ENCODE peak calls at places on chromosomes 16 and 17, in eight cellular contexts. W is dorsolateral prefrontal cortex; S is RWPE1; Q is gastrocnemius medialis; O is mammary epithelial cell; H is kidney; G is cardiac muscle cell; J is CD8-positive, alpha-beta T cell. R is an unnamed sample.

GRCh38 chr17:76659928-76660614 is 16.5 kb upstream of the ST6GALNAC1 start:
- DNase-seq in W (no peak), S (peak), Q (no peak), O (no peak), H (peak), G (no peak), J (no peak), R (no peak)

GRCh38 chr17:41863074-41863843 is 2.0 kb downstream of the KLHL11 start:
- DNase-seq in W (no peak), S (no peak), Q (no peak), O (no peak), H (no peak), G (no peak), J (no peak), R (no peak)

GRCh38 chr16:59432934-59433333 is 698.8 kb upstream of the GOT2 start:
- DNase-seq in W (no peak), S (no peak), Q (no peak), O (no peak), H (no peak), G (no peak), J (no peak), R (no peak)

GRCh38 chr16:6562985-6563384 is 769.7 kb upstream of the RBFOX1 start:
- DNase-seq in W (no peak), S (no peak), Q (no peak), O (no peak), H (no peak), G (no peak), J (no peak), R (no peak)

GRCh38 chr17:40460585-40460975 is 17.3 kb downstream of the IGFBP4 start:
- DNase-seq in W (no peak), S (no peak), Q (no peak), O (no peak), H (no peak), G (no peak), J (no peak), R (no peak)

GRCh38 chr17:44587339-44587738 is 30.1 kb downstream of the FZD2 start:
- DNase-seq in W (no peak), S (peak), Q (no peak), O (peak), H (peak), G (peak), J (no peak), R (no peak)

GRCh38 chr17:79907855-79908254 is 68.6 kb upstream of the CBX4 start:
- DNase-seq in W (peak), S (no peak), Q (no peak), O (no peak), H (no peak), G (no peak), J (no peak), R (no peak)

GRCh38 chr17:8828517-8828875 is 29.3 kb upstream of the MFSD6L start:
- DNase-seq in W (no peak), S (no peak), Q (no peak), O (no peak), H (no peak), G (no peak), J (no peak), R (no peak)

GRCh38 chr16:69890114-69890890 is 60.8 kb upstream of the CLEC18A start:
- DNase-seq in W (peak), S (no peak), Q (peak), O (peak), H (peak), G (peak), J (no peak), R (no peak)

GRCh38 chr16:88685156-88686061 is 898 bp downstream of the SNAI3 start:
- DNase-seq in W (no peak), S (peak), Q (no peak), O (peak), H (peak), G (no peak), J (no peak), R (peak)

GRCh38 chr17:29835438-29836351 is 94.3 kb downstream of the SSH2 start:
- DNase-seq in W (no peak), S (no peak), Q (no peak), O (no peak), H (no peak), G (no peak), J (no peak), R (no peak)

GRCh38 chr16:1973461-1974156 is 1.8 kb downstream of the TBL3 start:
- DNase-seq in W (no peak), S (no peak), Q (no peak), O (no peak), H (peak), G (no peak), J (no peak), R (no peak)

GRCh38 chr17:77445908-77446535 is 305.3 kb downstream of the SEC14L1 start:
- DNase-seq in W (no peak), S (no peak), Q (no peak), O (no peak), H (no peak), G (no peak), J (no peak), R (no peak)

GRCh38 chr17:39161967-39162366 is 4.0 kb downstream of the ARL5C start:
- DNase-seq in W (no peak), S (no peak), Q (no peak), O (no peak), H (no peak), G (no peak), J (no peak), R (no peak)

GRCh38 chr17:2084766-2085647 is 30.1 kb downstream of the HIC1 start:
- DNase-seq in W (no peak), S (peak), Q (no peak), O (no peak), H (peak), G (no peak), J (no peak), R (no peak)

GRCh38 chr17:37107406-37108083 is 158.8 kb downstream of the AATF start:
- DNase-seq in W (peak), S (peak), Q (no peak), O (peak), H (no peak), G (no peak), J (no peak), R (no peak)

GRCh38 chr17:79778504-79779087 is 648 bp downstream of the CBX2 start:
- DNase-seq in W (no peak), S (no peak), Q (no peak), O (no peak), H (peak), G (peak), J (no peak), R (no peak)

GRCh38 chr16:84524346-84524920 is 20.0 kb upstream of the MEAK7 start:
- DNase-seq in W (no peak), S (no peak), Q (no peak), O (no peak), H (no peak), G (no peak), J (no peak), R (no peak)

GRCh38 chr16:78684655-78685400 is 585.4 kb downstream of the WWOX start:
- DNase-seq in W (no peak), S (peak), Q (peak), O (no peak), H (no peak), G (no peak), J (no peak), R (no peak)

GRCh38 chr16:85309656-85310587 is 197.7 kb upstream of the CIBAR2 start:
- DNase-seq in W (peak), S (no peak), Q (peak), O (no peak), H (no peak), G (no peak), J (no peak), R (peak)

GRCh38 chr16:82945420-82946096 is 318.8 kb downstream of the CDH13 start:
- DNase-seq in W (no peak), S (no peak), Q (no peak), O (no peak), H (no peak), G (no peak), J (no peak), R (peak)

GRCh38 chr17:80679816-80680215 is 135.2 kb downstream of the RPTOR start:
- DNase-seq in W (no peak), S (no peak), Q (no peak), O (no peak), H (no peak), G (no peak), J (no peak), R (no peak)

DNA sequence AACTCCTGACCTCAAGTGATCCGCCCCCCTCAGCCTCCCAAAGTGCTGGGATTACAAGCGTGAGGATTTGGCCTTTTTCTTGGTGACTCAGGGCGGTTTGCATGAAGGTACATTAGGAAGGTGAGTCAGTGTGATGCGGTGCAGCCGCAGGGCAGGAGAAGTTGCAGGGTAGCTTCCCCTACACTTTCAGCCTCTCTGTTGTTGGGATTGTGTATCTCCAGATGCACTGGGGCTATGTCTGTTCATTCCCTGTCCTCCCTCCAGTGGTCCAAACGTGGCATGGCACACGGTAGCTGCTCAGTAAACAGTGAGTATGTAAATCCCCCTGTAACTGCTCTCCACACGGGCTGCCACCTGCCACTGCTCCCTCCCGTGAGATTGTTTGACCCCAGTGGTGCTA is 109.1 kb upstream of the CDC42EP4 start:
- DNase-seq in W (no peak), S (peak), Q (no peak), O (peak), H (peak), G (no peak), J (no peak), R (no peak)
- TF ChIP-seq CTCF in W (no peak), S (no peak), Q (no peak), O (peak), H (no peak), G (peak), J (no peak), R (no peak)

GRCh38 chr16:72025404-72026114 is 17.0 kb downstream of the DHODH start:
- DNase-seq in W (peak), S (no peak), Q (no peak), O (no peak), H (no peak), G (no peak), J (no peak), R (no peak)

GRCh38 chr16:72024862-72025382 is 16.4 kb downstream of the DHODH start:
- DNase-seq in W (no peak), S (no peak), Q (no peak), O (no peak), H (no peak), G (no peak), J (no peak), R (no peak)

GRCh38 chr16:72033437-72033836 is 20.9 kb upstream of the HP start:
- DNase-seq in W (no peak), S (no peak), Q (no peak), O (no peak), H (no peak), G (no peak), J (no peak), R (no peak)

GRCh38 chr16:72027669-72028378 is 19.3 kb downstream of the DHODH start:
- DNase-seq in W (no peak), S (no peak), Q (no peak), O (no peak), H (no peak), G (no peak), J (no peak), R (no peak)

DNA sequence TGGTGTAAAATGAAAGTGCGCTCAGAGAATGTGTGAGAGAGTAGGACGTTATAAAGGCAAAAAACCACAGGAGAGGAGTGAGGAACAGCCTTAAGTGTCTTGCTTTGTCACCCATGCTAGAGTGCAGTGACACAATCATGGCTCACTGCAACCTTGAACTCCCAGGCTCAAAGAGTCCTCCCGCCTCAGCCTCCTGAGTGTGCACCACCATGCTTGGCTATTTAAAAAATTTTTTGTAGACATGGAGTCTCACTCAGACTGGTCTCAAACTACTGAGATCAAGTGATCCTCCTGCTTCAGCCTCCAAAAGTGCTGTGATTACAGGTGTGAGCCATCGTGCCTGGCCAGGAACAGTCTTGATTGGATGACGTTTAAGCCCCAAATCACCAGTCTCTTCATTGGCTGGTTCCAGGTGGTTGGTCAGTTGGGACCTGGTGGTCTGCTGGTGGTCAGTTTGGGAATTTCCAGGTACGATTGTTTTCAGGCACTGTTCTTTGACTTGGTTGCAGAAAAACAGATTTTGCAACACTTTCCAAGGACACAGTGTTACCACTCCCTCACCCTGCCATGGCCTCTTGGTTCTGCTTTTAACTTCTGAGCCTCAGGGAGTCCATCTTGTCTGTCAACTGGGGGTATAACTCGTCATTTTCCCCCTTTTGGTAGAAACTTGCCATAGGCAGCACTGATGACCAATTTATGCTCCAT is 21.2 kb downstream of the DHODH start:
- DNase-seq in W (no peak), S (no peak), Q (no peak), O (no peak), H (no peak), G (no peak), J (no peak), R (no peak)
- TF ChIP-seq CTCF in W (no peak), S (no peak), Q (no peak), O (no peak), H (no peak), G (no peak), J (no peak), R (no peak)

GRCh38 chr16:3182608-3183444 is 5.2 kb upstream of the OR1F1 start:
- DNase-seq in W (no peak), S (no peak), Q (no peak), O (peak), H (no peak), G (peak), J (no peak), R (no peak)
- TF ChIP-seq CTCF in W (no peak), S (no peak), Q (no peak), O (peak), H (no peak), G (peak), J (no peak), R (peak)

GRCh38 chr16:56470666-56471065 is 19.3 kb downstream of the OGFOD1 start:
- DNase-seq in W (no peak), S (no peak), Q (no peak), O (no peak), H (no peak), G (no peak), J (no peak), R (no peak)

GRCh38 chr16:56469748-56470147 is 18.4 kb downstream of the OGFOD1 start:
- DNase-seq in W (no peak), S (no peak), Q (no peak), O (no peak), H (no peak), G (no peak), J (no peak), R (no peak)

GRCh38 chr16:56475226-56475625 is 23.9 kb downstream of the OGFOD1 start:
- DNase-seq in W (no peak), S (no peak), Q (no peak), O (no peak), H (no peak), G (no peak), J (no peak), R (no peak)

GRCh38 chr16:56468800-56469199 is 17.4 kb downstream of the OGFOD1 start:
- DNase-seq in W (no peak), S (no peak), Q (no peak), O (no peak), H (no peak), G (no peak), J (no peak), R (no peak)

DNA sequence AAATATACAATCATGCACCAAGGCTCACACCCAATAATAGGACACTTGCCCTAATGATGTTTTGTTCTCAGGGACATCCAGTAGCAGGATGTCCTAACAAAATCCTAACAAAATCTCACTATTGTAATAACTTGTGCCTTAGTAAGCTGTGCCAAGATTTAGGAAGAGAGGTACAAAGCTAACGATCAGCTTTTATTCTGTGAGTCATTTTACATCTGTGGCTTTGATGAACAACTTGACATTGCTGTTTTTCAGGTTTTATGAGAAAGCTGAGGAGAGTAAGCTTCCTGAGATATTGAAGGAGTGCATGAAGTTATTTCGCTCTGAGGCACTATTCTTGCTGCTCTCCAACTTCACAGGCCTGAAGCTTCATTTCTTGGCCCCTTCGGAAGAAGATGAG is 18.9 kb downstream of the OGFOD1 start:
- DNase-seq in W (no peak), S (peak), Q (no peak), O (peak), H (no peak), G (no peak), J (no peak), R (no peak)
- TF ChIP-seq CTCF in W (no peak), S (no peak), Q (no peak), O (no peak), H (no peak), G (no peak), J (no peak), R (no peak)

DNA sequence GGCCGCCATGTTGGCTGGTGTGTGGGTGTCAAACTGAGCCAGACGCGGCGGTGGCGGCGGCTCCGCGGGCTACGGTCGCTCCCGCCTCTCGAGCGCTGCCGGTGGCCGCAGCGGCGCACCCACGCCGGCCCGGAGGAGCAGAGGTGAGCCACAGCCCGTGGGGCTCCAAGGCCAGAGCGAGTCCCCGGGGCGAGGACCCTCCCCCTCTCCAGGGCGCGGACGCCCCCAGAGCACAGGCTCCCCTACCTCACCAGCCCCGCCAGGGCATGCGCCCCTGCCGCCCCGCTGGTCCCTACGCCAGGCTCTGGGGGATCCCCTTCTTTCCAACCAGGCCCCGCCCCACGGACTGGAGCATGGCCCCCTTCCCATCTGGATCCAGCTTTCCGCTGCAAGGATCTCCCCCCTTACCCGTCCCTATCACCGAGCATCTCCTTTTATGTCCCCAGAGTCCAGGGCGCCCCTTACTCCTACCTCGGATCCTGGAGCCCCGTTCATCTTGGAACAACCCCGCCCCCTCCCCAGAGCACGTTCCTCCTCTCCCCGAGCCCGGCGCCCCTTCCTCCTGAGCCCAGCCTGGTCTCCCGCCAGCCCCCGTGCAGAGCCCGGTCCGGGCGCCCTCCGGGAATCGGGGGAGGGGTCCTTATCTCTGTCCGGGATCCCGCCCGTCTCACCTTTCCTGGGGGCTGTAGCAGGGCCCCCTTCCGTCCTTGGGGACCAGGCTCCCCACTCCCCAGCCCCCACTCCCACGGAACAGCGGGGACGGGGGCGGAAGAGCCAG is 412 bp downstream of the EPN2 start:
- DNase-seq in W (no peak), S (peak), Q (no peak), O (peak), H (peak), G (peak), J (no peak), R (peak)
- TF ChIP-seq CTCF in W (peak), S (peak), Q (no peak), O (no peak), H (peak), G (peak), J (no peak), R (no peak)

GRCh38 chr16:49755716-49756115 is 100.2 kb downstream of the ZNF423 start:
- DNase-seq in W (no peak), S (no peak), Q (no peak), O (no peak), H (no peak), G (no peak), J (no peak), R (no peak)

GRCh38 chr16:49757744-49758069 is 98.2 kb downstream of the ZNF423 start:
- DNase-seq in W (no peak), S (no peak), Q (no peak), O (no peak), H (no peak), G (no peak), J (no peak), R (no peak)

GRCh38 chr16:49756971-49757743 is 98.8 kb downstream of the ZNF423 start:
- DNase-seq in W (no peak), S (peak), Q (no peak), O (no peak), H (no peak), G (no peak), J (no peak), R (no peak)

GRCh38 chr16:49754495-49755290 is 101.2 kb downstream of the ZNF423 start:
- DNase-seq in W (no peak), S (no peak), Q (no peak), O (no peak), H (no peak), G (peak), J (no peak), R (no peak)

DNA sequence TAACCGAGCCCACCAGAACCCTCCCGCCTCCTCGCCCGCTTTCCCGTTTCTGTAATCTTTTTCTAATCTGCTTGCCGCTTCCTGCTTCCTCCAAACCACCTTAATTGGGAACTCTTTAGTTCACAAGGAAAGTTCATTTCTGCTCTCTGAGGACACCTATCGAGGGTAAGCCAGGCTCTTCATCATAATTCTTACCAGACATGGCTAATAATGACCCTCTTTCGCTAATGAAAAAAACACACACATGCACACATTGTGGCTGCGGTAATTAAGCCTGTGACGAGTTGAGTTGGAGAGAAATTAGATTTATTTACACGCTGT is 100.7 kb downstream of the ZNF423 start:
- DNase-seq in W (no peak), S (peak), Q (no peak), O (no peak), H (no peak), G (peak), J (no peak), R (no peak)
- TF ChIP-seq CTCF in W (no peak), S (peak), Q (no peak), O (no peak), H (peak), G (peak), J (no peak), R (no peak)

GRCh38 chr17:51734462-51734861 is 424.1 kb downstream of the CA10 start:
- DNase-seq in W (no peak), S (peak), Q (no peak), O (no peak), H (no peak), G (no peak), J (no peak), R (no peak)
- TF ChIP-seq CTCF in W (no peak), S (no peak), Q (no peak), O (peak), H (peak), G (no peak), J (no peak), R (no peak)